ENCODE peak calls at places on chromosomes 16 and 17, in four cellular contexts. Q is heart left ventricle, F is left lung, I is fibroblast of pulmonary artery. M is an unnamed sample.

GRCh38 chr16:50838165-50838564 is 96.3 kb downstream of the CYLD start:
- DNase-seq in Q (no peak), F (no peak), I (peak), M (no peak)

GRCh38 chr17:17795296-17795695 is 41.5 kb downstream of the SREBF1 start:
- DNase-seq in Q (no peak), F (no peak), I (no peak), M (no peak)

GRCh38 chr17:38578229-38578628 is 27.5 kb downstream of the SRCIN1 start:
- DNase-seq in Q (no peak), F (no peak), I (no peak), M (no peak)

GRCh38 chr17:72677714-72678390 is 414.6 kb downstream of the SLC39A11 start:
- DNase-seq in Q (no peak), F (no peak), I (peak), M (no peak)

GRCh38 chr17:77476498-77476897 is 335.7 kb downstream of the SEC14L1 start:
- DNase-seq in Q (no peak), F (no peak), I (no peak), M (no peak)

GRCh38 chr17:67834634-67835033 is 9.3 kb downstream of the BPTF start:
- DNase-seq in Q (no peak), F (no peak), I (no peak), M (no peak)

GRCh38 chr17:34902761-34903325 is 58.4 kb downstream of the CCT6B start:
- DNase-seq in Q (no peak), F (no peak), I (no peak), M (no peak)

GRCh38 chr17:40070895-40071719 is 8.3 kb downstream of the THRA start:
- DNase-seq in Q (peak), F (peak), I (no peak), M (no peak)

GRCh38 chr17:58686980-58687379 is 4.9 kb downstream of the TEX14 start:
- DNase-seq in Q (no peak), F (no peak), I (no peak), M (no peak)

GRCh38 chr16:81748476-81749198 is 30.5 kb upstream of the PLCG2 start:
- DNase-seq in Q (no peak), F (no peak), I (no peak), M (no peak)
- TF ChIP-seq CTCF in Q (no peak), F (no peak), I (no peak), M (no peak)

GRCh38 chr17:385195-385835 is 32.7 kb upstream of the RPH3AL start:
- DNase-seq in Q (peak), F (no peak), I (no peak), M (no peak)
- H3K4me3 ChIP-seq in Q (peak), F (peak), I (peak), M (peak)

GRCh38 chr16:10972956-10973464 is 28.6 kb downstream of the CLEC16A start:
- DNase-seq in Q (no peak), F (no peak), I (no peak), M (no peak)

GRCh38 chr16:10972108-10972955 is 28.0 kb downstream of the CLEC16A start:
- DNase-seq in Q (no peak), F (no peak), I (no peak), M (no peak)

GRCh38 chr16:10970065-10970464 is 25.7 kb downstream of the CLEC16A start:
- DNase-seq in Q (no peak), F (no peak), I (peak), M (no peak)

GRCh38 chr16:10969615-10970014 is 25.3 kb downstream of the CLEC16A start:
- DNase-seq in Q (no peak), F (no peak), I (no peak), M (no peak)

GRCh38 chr16:10971560-10971961 is 27.2 kb downstream of the CLEC16A start:
- DNase-seq in Q (peak), F (no peak), I (peak), M (no peak)
- TF ChIP-seq CTCF in Q (peak), F (peak), I (peak), M (peak)

GRCh38 chr17:28482551-28483199 is 9.2 kb downstream of the SLC13A2 start:
- DNase-seq in Q (no peak), F (no peak), I (no peak), M (no peak)

GRCh38 chr17:28481081-28481571 is 7.7 kb downstream of the SLC13A2 start:
- DNase-seq in Q (no peak), F (peak), I (no peak), M (no peak)

GRCh38 chr17:28477928-28478327 is 4.5 kb downstream of the SLC13A2 start:
- DNase-seq in Q (no peak), F (no peak), I (no peak), M (no peak)

GRCh38 chr17:28478940-28479615 is 5.6 kb downstream of the SLC13A2 start:
- DNase-seq in Q (no peak), F (no peak), I (no peak), M (no peak)

DNA sequence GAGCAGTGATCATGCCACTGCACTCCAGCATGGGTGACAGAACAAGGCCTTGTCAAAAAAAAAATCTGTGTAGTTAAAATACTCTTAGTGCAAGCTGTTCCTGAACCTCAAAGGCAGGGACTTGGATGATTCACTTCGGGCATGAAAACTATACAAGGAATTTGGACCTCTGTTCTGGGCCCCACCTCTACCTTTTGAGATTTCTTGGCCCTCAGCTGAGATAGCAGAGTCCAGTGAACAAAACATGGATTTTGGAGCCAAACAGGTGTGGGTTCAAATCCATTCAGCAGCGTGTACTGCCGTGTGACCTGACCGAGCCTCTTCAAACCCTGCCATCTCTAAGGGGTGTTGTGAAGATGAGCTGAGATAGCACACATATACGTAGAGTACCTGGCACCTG is 6.8 kb downstream of the SLC13A2 start:
- DNase-seq in Q (no peak), F (no peak), I (no peak), M (no peak)
- H3K4me3 ChIP-seq in Q (no peak), F (no peak), I (no peak), M (no peak)

GRCh38 chr16:20004931-20005330 is 68.8 kb downstream of the GPR139 start:
- DNase-seq in Q (no peak), F (no peak), I (no peak), M (no peak)
- TF ChIP-seq CTCF in Q (no peak), F (no peak), I (no peak), M (no peak)

GRCh38 chr16:76818611-76819181 is 372.3 kb upstream of the MON1B start:
- DNase-seq in Q (no peak), F (no peak), I (no peak), M (no peak)

GRCh38 chr16:76816475-76816874 is 374.5 kb upstream of the MON1B start:
- DNase-seq in Q (no peak), F (no peak), I (no peak), M (no peak)

DNA sequence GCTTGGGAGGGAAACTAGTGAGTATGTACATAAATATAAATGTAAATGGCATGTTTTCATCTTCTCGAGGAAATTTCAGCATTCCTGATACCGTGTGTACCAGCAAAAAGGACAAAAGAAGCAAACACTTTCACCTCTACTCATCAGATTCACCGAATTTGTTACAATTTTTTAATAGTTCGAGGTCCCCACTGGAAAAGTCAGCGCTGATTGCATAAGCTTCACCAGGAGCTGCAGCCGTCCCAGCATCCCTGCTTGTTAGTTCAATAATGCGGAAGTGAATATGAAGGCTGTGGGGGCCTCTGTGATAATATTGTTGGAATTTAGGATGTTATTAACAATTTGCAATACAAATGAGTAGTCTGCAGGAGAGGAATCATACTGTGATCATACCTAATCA is 371.5 kb upstream of the MON1B start:
- DNase-seq in Q (no peak), F (no peak), I (no peak), M (no peak)
- H3K4me3 ChIP-seq in Q (no peak), F (no peak), I (no peak), M (no peak)

GRCh38 chr17:73697872-73698271 is 53.6 kb upstream of the SDK2 start:
- DNase-seq in Q (no peak), F (no peak), I (no peak), M (no peak)
- TF ChIP-seq CTCF in Q (peak), F (no peak), I (no peak), M (no peak)

GRCh38 chr17:74404218-74404617 is 27.7 kb upstream of the GPRC5C start:
- DNase-seq in Q (no peak), F (no peak), I (no peak), M (no peak)
- H3K4me3 ChIP-seq in Q (no peak), F (no peak), I (no peak), M (no peak)

GRCh38 chr17:32222621-32223020 is 43.0 kb upstream of the RHBDL3 start:
- DNase-seq in Q (no peak), F (no peak), I (no peak), M (no peak)
- TF ChIP-seq CTCF in Q (no peak), F (no peak), I (no peak), M (no peak)